ENCODE peak calls at places on chromosome 17, in ten cellular contexts. One of them, this sample, is unnamed.

GRCh38 chr17:951388-952132 is 28.0 kb downstream of the NXN start:
- DNase-seq in A549: peak
- DNase-seq in SK-MEL-5: no peak
- DNase-seq in stimulated activated CD4-positive, alpha-beta T cell treated with anti-CD3 and anti-CD28 coated beads, Interleukin-1b, Interleukin-23, amount 100 ng/mL, for 1 hour: no peak
- DNase-seq in amniotic epithelial cell: peak
- DNase-seq in CD8-positive, alpha-beta memory T cell: no peak
- DNase-seq in T-helper 1 cell: no peak
- DNase-seq in body of pancreas: peak
- DNase-seq in fibroblast of lung: peak
- DNase-seq in EL: peak
- DNase-seq in this sample: no peak

GRCh38 chr17:74875970-74876593 is 3.3 kb upstream of the FDXR start:
- DNase-seq in SK-MEL-5: no peak
- DNase-seq in fibroblast of lung: no peak
- DNase-seq in T-helper 1 cell: no peak
- DNase-seq in A549: no peak
- DNase-seq in body of pancreas: no peak
- DNase-seq in stimulated activated CD4-positive, alpha-beta T cell treated with anti-CD3 and anti-CD28 coated beads, Interleukin-1b, Interleukin-23, amount 100 ng/mL, for 1 hour: no peak
- DNase-seq in amniotic epithelial cell: no peak
- DNase-seq in EL: no peak
- DNase-seq in CD8-positive, alpha-beta memory T cell: no peak
- DNase-seq in this sample: no peak

GRCh38 chr17:82892869-82893565 is 53.2 kb upstream of the ZNF750 start:
- DNase-seq in T-helper 1 cell: peak
- DNase-seq in CD8-positive, alpha-beta memory T cell: peak
- DNase-seq in stimulated activated CD4-positive, alpha-beta T cell treated with anti-CD3 and anti-CD28 coated beads, Interleukin-1b, Interleukin-23, amount 100 ng/mL, for 1 hour: no peak
- DNase-seq in A549: no peak
- DNase-seq in amniotic epithelial cell: no peak
- DNase-seq in fibroblast of lung: no peak
- DNase-seq in EL: no peak
- DNase-seq in body of pancreas: no peak
- DNase-seq in SK-MEL-5: no peak
- DNase-seq in this sample: peak

GRCh38 chr17:12727076-12727750 is 61.5 kb downstream of the MYOCD start:
- DNase-seq in fibroblast of lung: peak
- DNase-seq in amniotic epithelial cell: peak
- DNase-seq in stimulated activated CD4-positive, alpha-beta T cell treated with anti-CD3 and anti-CD28 coated beads, Interleukin-1b, Interleukin-23, amount 100 ng/mL, for 1 hour: no peak
- DNase-seq in body of pancreas: no peak
- DNase-seq in CD8-positive, alpha-beta memory T cell: no peak
- DNase-seq in SK-MEL-5: no peak
- DNase-seq in EL: peak
- DNase-seq in T-helper 1 cell: no peak
- DNase-seq in A549: no peak
- DNase-seq in this sample: no peak

GRCh38 chr17:30543456-30543855 is 66.2 kb downstream of the GOSR1 start:
- DNase-seq in A549: no peak
- DNase-seq in SK-MEL-5: no peak
- DNase-seq in fibroblast of lung: no peak
- DNase-seq in amniotic epithelial cell: no peak
- DNase-seq in T-helper 1 cell: no peak
- DNase-seq in body of pancreas: no peak
- DNase-seq in EL: peak
- DNase-seq in stimulated activated CD4-positive, alpha-beta T cell treated with anti-CD3 and anti-CD28 coated beads, Interleukin-1b, Interleukin-23, amount 100 ng/mL, for 1 hour: no peak
- DNase-seq in CD8-positive, alpha-beta memory T cell: no peak
- DNase-seq in this sample: no peak

GRCh38 chr17:67813803-67814180 is 11.5 kb upstream of the BPTF start:
- DNase-seq in fibroblast of lung: no peak
- DNase-seq in body of pancreas: no peak
- DNase-seq in A549: no peak
- DNase-seq in EL: no peak
- DNase-seq in stimulated activated CD4-positive, alpha-beta T cell treated with anti-CD3 and anti-CD28 coated beads, Interleukin-1b, Interleukin-23, amount 100 ng/mL, for 1 hour: no peak
- DNase-seq in SK-MEL-5: no peak
- DNase-seq in T-helper 1 cell: no peak
- DNase-seq in amniotic epithelial cell: no peak
- DNase-seq in CD8-positive, alpha-beta memory T cell: no peak
- DNase-seq in this sample: no peak

GRCh38 chr17:77089118-77089477 is 51.7 kb upstream of the SEC14L1 start:
- DNase-seq in CD8-positive, alpha-beta memory T cell: no peak
- DNase-seq in EL: no peak
- DNase-seq in SK-MEL-5: no peak
- DNase-seq in A549: no peak
- DNase-seq in fibroblast of lung: no peak
- DNase-seq in amniotic epithelial cell: peak
- DNase-seq in T-helper 1 cell: no peak
- DNase-seq in body of pancreas: no peak
- DNase-seq in stimulated activated CD4-positive, alpha-beta T cell treated with anti-CD3 and anti-CD28 coated beads, Interleukin-1b, Interleukin-23, amount 100 ng/mL, for 1 hour: no peak
- DNase-seq in this sample: no peak

GRCh38 chr17:9071016-9071415 is 49.7 kb downstream of the NTN1 start:
- DNase-seq in T-helper 1 cell: no peak
- DNase-seq in A549: no peak
- DNase-seq in amniotic epithelial cell: no peak
- DNase-seq in fibroblast of lung: no peak
- DNase-seq in stimulated activated CD4-positive, alpha-beta T cell treated with anti-CD3 and anti-CD28 coated beads, Interleukin-1b, Interleukin-23, amount 100 ng/mL, for 1 hour: no peak
- DNase-seq in SK-MEL-5: no peak
- DNase-seq in EL: no peak
- DNase-seq in CD8-positive, alpha-beta memory T cell: no peak
- DNase-seq in body of pancreas: no peak
- DNase-seq in this sample: no peak

GRCh38 chr17:81427446-81428120 is 32.3 kb downstream of the BAHCC1 start:
- DNase-seq in fibroblast of lung: no peak
- DNase-seq in EL: no peak
- DNase-seq in A549: no peak
- DNase-seq in T-helper 1 cell: no peak
- DNase-seq in CD8-positive, alpha-beta memory T cell: no peak
- DNase-seq in SK-MEL-5: no peak
- DNase-seq in stimulated activated CD4-positive, alpha-beta T cell treated with anti-CD3 and anti-CD28 coated beads, Interleukin-1b, Interleukin-23, amount 100 ng/mL, for 1 hour: no peak
- DNase-seq in amniotic epithelial cell: no peak
- DNase-seq in body of pancreas: peak
- DNase-seq in this sample: no peak

GRCh38 chr17:6755281-6755680 is 565 bp upstream of the XAF1 start:
- DNase-seq in fibroblast of lung: no peak
- DNase-seq in CD8-positive, alpha-beta memory T cell: no peak
- DNase-seq in SK-MEL-5: no peak
- DNase-seq in T-helper 1 cell: no peak
- DNase-seq in body of pancreas: no peak
- DNase-seq in stimulated activated CD4-positive, alpha-beta T cell treated with anti-CD3 and anti-CD28 coated beads, Interleukin-1b, Interleukin-23, amount 100 ng/mL, for 1 hour: no peak
- DNase-seq in amniotic epithelial cell: peak
- DNase-seq in A549: no peak
- DNase-seq in EL: peak
- DNase-seq in this sample: no peak

GRCh38 chr17:67138392-67138791 is 94.0 kb downstream of the CACNG1 start:
- DNase-seq in amniotic epithelial cell: no peak
- DNase-seq in EL: no peak
- DNase-seq in body of pancreas: no peak
- DNase-seq in SK-MEL-5: peak
- DNase-seq in A549: no peak
- DNase-seq in fibroblast of lung: no peak
- DNase-seq in T-helper 1 cell: no peak
- DNase-seq in CD8-positive, alpha-beta memory T cell: no peak
- DNase-seq in stimulated activated CD4-positive, alpha-beta T cell treated with anti-CD3 and anti-CD28 coated beads, Interleukin-1b, Interleukin-23, amount 100 ng/mL, for 1 hour: no peak
- DNase-seq in this sample: no peak

GRCh38 chr17:4365628-4366311 is 705 bp downstream of the UBE2G1 start:
- DNase-seq in CD8-positive, alpha-beta memory T cell: peak
- DNase-seq in amniotic epithelial cell: no peak
- DNase-seq in T-helper 1 cell: peak
- DNase-seq in EL: no peak
- DNase-seq in SK-MEL-5: peak
- DNase-seq in fibroblast of lung: peak
- DNase-seq in stimulated activated CD4-positive, alpha-beta T cell treated with anti-CD3 and anti-CD28 coated beads, Interleukin-1b, Interleukin-23, amount 100 ng/mL, for 1 hour: peak
- DNase-seq in body of pancreas: peak
- DNase-seq in A549: no peak
- DNase-seq in this sample: peak

GRCh38 chr17:60107526-60108257 is 29.0 kb upstream of the HEATR6 start:
- DNase-seq in amniotic epithelial cell: peak
- DNase-seq in fibroblast of lung: no peak
- DNase-seq in body of pancreas: no peak
- DNase-seq in A549: no peak
- DNase-seq in EL: peak
- DNase-seq in T-helper 1 cell: no peak
- DNase-seq in stimulated activated CD4-positive, alpha-beta T cell treated with anti-CD3 and anti-CD28 coated beads, Interleukin-1b, Interleukin-23, amount 100 ng/mL, for 1 hour: no peak
- DNase-seq in CD8-positive, alpha-beta memory T cell: no peak
- DNase-seq in SK-MEL-5: peak
- DNase-seq in this sample: no peak

GRCh38 chr17:72338847-72339790 is 218.3 kb downstream of the SOX9 start:
- DNase-seq in EL: peak
- DNase-seq in stimulated activated CD4-positive, alpha-beta T cell treated with anti-CD3 and anti-CD28 coated beads, Interleukin-1b, Interleukin-23, amount 100 ng/mL, for 1 hour: no peak
- DNase-seq in amniotic epithelial cell: peak
- DNase-seq in SK-MEL-5: no peak
- DNase-seq in A549: peak
- DNase-seq in CD8-positive, alpha-beta memory T cell: no peak
- DNase-seq in body of pancreas: peak
- DNase-seq in fibroblast of lung: peak
- DNase-seq in T-helper 1 cell: no peak
- DNase-seq in this sample: no peak

GRCh38 chr17:179721-180379 is 1.6 kb downstream of the DOC2B start:
- DNase-seq in SK-MEL-5: no peak
- DNase-seq in fibroblast of lung: no peak
- DNase-seq in T-helper 1 cell: no peak
- DNase-seq in EL: no peak
- DNase-seq in stimulated activated CD4-positive, alpha-beta T cell treated with anti-CD3 and anti-CD28 coated beads, Interleukin-1b, Interleukin-23, amount 100 ng/mL, for 1 hour: no peak
- DNase-seq in CD8-positive, alpha-beta memory T cell: no peak
- DNase-seq in A549: no peak
- DNase-seq in body of pancreas: no peak
- DNase-seq in amniotic epithelial cell: no peak
- DNase-seq in this sample: no peak

GRCh38 chr17:32323046-32323445 is 18.9 kb downstream of the C17orf75 start:
- DNase-seq in fibroblast of lung: no peak
- DNase-seq in amniotic epithelial cell: no peak
- DNase-seq in stimulated activated CD4-positive, alpha-beta T cell treated with anti-CD3 and anti-CD28 coated beads, Interleukin-1b, Interleukin-23, amount 100 ng/mL, for 1 hour: no peak
- DNase-seq in A549: no peak
- DNase-seq in body of pancreas: no peak
- DNase-seq in SK-MEL-5: no peak
- DNase-seq in T-helper 1 cell: no peak
- DNase-seq in CD8-positive, alpha-beta memory T cell: no peak
- DNase-seq in EL: no peak
- DNase-seq in this sample: no peak

GRCh38 chr17:35784895-35785294 is 10.5 kb downstream of the MMP28 start:
- DNase-seq in A549: no peak
- DNase-seq in CD8-positive, alpha-beta memory T cell: no peak
- DNase-seq in amniotic epithelial cell: no peak
- DNase-seq in EL: no peak
- DNase-seq in fibroblast of lung: no peak
- DNase-seq in body of pancreas: no peak
- DNase-seq in SK-MEL-5: no peak
- DNase-seq in stimulated activated CD4-positive, alpha-beta T cell treated with anti-CD3 and anti-CD28 coated beads, Interleukin-1b, Interleukin-23, amount 100 ng/mL, for 1 hour: no peak
- DNase-seq in T-helper 1 cell: no peak
- DNase-seq in this sample: no peak

GRCh38 chr17:2174048-2174447 is 119.1 kb downstream of the HIC1 start:
- DNase-seq in body of pancreas: no peak
- DNase-seq in amniotic epithelial cell: peak
- DNase-seq in CD8-positive, alpha-beta memory T cell: no peak
- DNase-seq in SK-MEL-5: no peak
- DNase-seq in A549: no peak
- DNase-seq in fibroblast of lung: peak
- DNase-seq in EL: peak
- DNase-seq in stimulated activated CD4-positive, alpha-beta T cell treated with anti-CD3 and anti-CD28 coated beads, Interleukin-1b, Interleukin-23, amount 100 ng/mL, for 1 hour: no peak
- DNase-seq in T-helper 1 cell: no peak
- DNase-seq in this sample: no peak

GRCh38 chr17:41131979-41132378 is 8.0 kb upstream of the KRTAP4-12 start:
- DNase-seq in A549: no peak
- DNase-seq in EL: peak
- DNase-seq in stimulated activated CD4-positive, alpha-beta T cell treated with anti-CD3 and anti-CD28 coated beads, Interleukin-1b, Interleukin-23, amount 100 ng/mL, for 1 hour: no peak
- DNase-seq in CD8-positive, alpha-beta memory T cell: no peak
- DNase-seq in body of pancreas: no peak
- DNase-seq in T-helper 1 cell: no peak
- DNase-seq in amniotic epithelial cell: peak
- DNase-seq in fibroblast of lung: peak
- DNase-seq in SK-MEL-5: no peak
- DNase-seq in this sample: no peak

GRCh38 chr17:48259710-48260291 is 152.2 kb downstream of the SNX11 start:
- DNase-seq in SK-MEL-5: peak
- DNase-seq in A549: peak
- DNase-seq in body of pancreas: peak
- DNase-seq in CD8-positive, alpha-beta memory T cell: no peak
- DNase-seq in stimulated activated CD4-positive, alpha-beta T cell treated with anti-CD3 and anti-CD28 coated beads, Interleukin-1b, Interleukin-23, amount 100 ng/mL, for 1 hour: no peak
- DNase-seq in fibroblast of lung: peak
- DNase-seq in T-helper 1 cell: no peak
- DNase-seq in EL: peak
- DNase-seq in amniotic epithelial cell: peak
- DNase-seq in this sample: no peak

GRCh38 chr17:12664894-12665262 is 812 bp upstream of the MYOCD start:
- DNase-seq in body of pancreas: no peak
- DNase-seq in T-helper 1 cell: no peak
- DNase-seq in amniotic epithelial cell: no peak
- DNase-seq in EL: no peak
- DNase-seq in stimulated activated CD4-positive, alpha-beta T cell treated with anti-CD3 and anti-CD28 coated beads, Interleukin-1b, Interleukin-23, amount 100 ng/mL, for 1 hour: no peak
- DNase-seq in fibroblast of lung: no peak
- DNase-seq in CD8-positive, alpha-beta memory T cell: no peak
- DNase-seq in SK-MEL-5: no peak
- DNase-seq in A549: no peak
- DNase-seq in this sample: no peak

GRCh38 chr17:42775534-42776098 is 2.4 kb downstream of the VPS25 start:
- DNase-seq in A549: no peak
- DNase-seq in fibroblast of lung: peak
- DNase-seq in EL: peak
- DNase-seq in CD8-positive, alpha-beta memory T cell: no peak
- DNase-seq in SK-MEL-5: peak
- DNase-seq in T-helper 1 cell: no peak
- DNase-seq in body of pancreas: no peak
- DNase-seq in stimulated activated CD4-positive, alpha-beta T cell treated with anti-CD3 and anti-CD28 coated beads, Interleukin-1b, Interleukin-23, amount 100 ng/mL, for 1 hour: no peak
- DNase-seq in amniotic epithelial cell: peak
- DNase-seq in this sample: no peak

GRCh38 chr17:7440823-7441174 is 1.5 kb downstream of the FGF11 start:
- DNase-seq in amniotic epithelial cell: peak
- DNase-seq in T-helper 1 cell: no peak
- DNase-seq in SK-MEL-5: no peak
- DNase-seq in body of pancreas: no peak
- DNase-seq in EL: peak
- DNase-seq in CD8-positive, alpha-beta memory T cell: no peak
- DNase-seq in fibroblast of lung: peak
- DNase-seq in A549: no peak
- DNase-seq in stimulated activated CD4-positive, alpha-beta T cell treated with anti-CD3 and anti-CD28 coated beads, Interleukin-1b, Interleukin-23, amount 100 ng/mL, for 1 hour: no peak
- DNase-seq in this sample: no peak

GRCh38 chr17:5399767-5400166 is 19.7 kb downstream of the NUP88 start:
- DNase-seq in amniotic epithelial cell: peak
- DNase-seq in body of pancreas: no peak
- DNase-seq in fibroblast of lung: no peak
- DNase-seq in CD8-positive, alpha-beta memory T cell: no peak
- DNase-seq in SK-MEL-5: no peak
- DNase-seq in EL: no peak
- DNase-seq in T-helper 1 cell: no peak
- DNase-seq in stimulated activated CD4-positive, alpha-beta T cell treated with anti-CD3 and anti-CD28 coated beads, Interleukin-1b, Interleukin-23, amount 100 ng/mL, for 1 hour: no peak
- DNase-seq in A549: no peak
- DNase-seq in this sample: no peak

GRCh38 chr17:63774141-63774981 is at the start of gene DDX42:
- DNase-seq in body of pancreas: peak
- DNase-seq in stimulated activated CD4-positive, alpha-beta T cell treated with anti-CD3 and anti-CD28 coated beads, Interleukin-1b, Interleukin-23, amount 100 ng/mL, for 1 hour: no peak
- DNase-seq in fibroblast of lung: peak
- DNase-seq in T-helper 1 cell: no peak
- DNase-seq in SK-MEL-5: peak
- DNase-seq in EL: peak
- DNase-seq in CD8-positive, alpha-beta memory T cell: no peak
- DNase-seq in amniotic epithelial cell: peak
- DNase-seq in A549: peak
- DNase-seq in this sample: no peak

GRCh38 chr17:57963149-57963511 is 7.9 kb upstream of the CUEDC1 start:
- DNase-seq in stimulated activated CD4-positive, alpha-beta T cell treated with anti-CD3 and anti-CD28 coated beads, Interleukin-1b, Interleukin-23, amount 100 ng/mL, for 1 hour: no peak
- DNase-seq in body of pancreas: no peak
- DNase-seq in amniotic epithelial cell: no peak
- DNase-seq in EL: no peak
- DNase-seq in T-helper 1 cell: no peak
- DNase-seq in fibroblast of lung: no peak
- DNase-seq in A549: no peak
- DNase-seq in SK-MEL-5: no peak
- DNase-seq in CD8-positive, alpha-beta memory T cell: no peak
- DNase-seq in this sample: no peak

GRCh38 chr17:57257911-57258885 is 1.9 kb downstream of the MSI2 start:
- DNase-seq in amniotic epithelial cell: peak
- DNase-seq in T-helper 1 cell: no peak
- DNase-seq in EL: no peak
- DNase-seq in body of pancreas: no peak
- DNase-seq in fibroblast of lung: peak
- DNase-seq in A549: no peak
- DNase-seq in CD8-positive, alpha-beta memory T cell: no peak
- DNase-seq in SK-MEL-5: no peak
- DNase-seq in stimulated activated CD4-positive, alpha-beta T cell treated with anti-CD3 and anti-CD28 coated beads, Interleukin-1b, Interleukin-23, amount 100 ng/mL, for 1 hour: no peak
- DNase-seq in this sample: no peak

GRCh38 chr17:32697728-32698625 is 178.9 kb downstream of the MYO1D start:
- DNase-seq in fibroblast of lung: no peak
- DNase-seq in amniotic epithelial cell: no peak
- DNase-seq in stimulated activated CD4-positive, alpha-beta T cell treated with anti-CD3 and anti-CD28 coated beads, Interleukin-1b, Interleukin-23, amount 100 ng/mL, for 1 hour: no peak
- DNase-seq in T-helper 1 cell: no peak
- DNase-seq in EL: no peak
- DNase-seq in SK-MEL-5: no peak
- DNase-seq in body of pancreas: no peak
- DNase-seq in A549: no peak
- DNase-seq in CD8-positive, alpha-beta memory T cell: no peak
- DNase-seq in this sample: no peak

This sample was measured in activated gamma-delta T cell treated with Interleukin-2 at 50 U/mL for 16 hours.